ENCODE peak calls at places on chromosomes 1 and 21, in four cellular contexts. One of them, this sample, is unnamed.

GRCh38 chr1:208183977-208184901 is 59.9 kb downstream of the PLXNA2 start:
- DNase-seq in spleen: no peak
- DNase-seq in ascending aorta: peak; percentile 83
- DNase-seq in PC-3: peak; percentile 99
- DNase-seq in this sample: peak; percentile 99

GRCh38 chr1:194102607-194103006 is 916.2 kb upstream of the B3GALT2 start:
- DNase-seq in spleen: no peak
- DNase-seq in ascending aorta: no peak
- DNase-seq in PC-3: peak; percentile 14
- DNase-seq in this sample: no peak

GRCh38 chr1:208467401-208467800 is 223.2 kb upstream of the PLXNA2 start:
- DNase-seq in spleen: no peak
- DNase-seq in ascending aorta: no peak
- DNase-seq in PC-3: no peak
- DNase-seq in this sample: no peak

GRCh38 chr1:171965802-171966201 is 124.5 kb downstream of the DNM3 start:
- DNase-seq in spleen: no peak
- DNase-seq in ascending aorta: no peak
- DNase-seq in PC-3: no peak
- DNase-seq in this sample: peak; percentile 50

GRCh38 chr1:7555391-7556185 is 215.5 kb upstream of the VAMP3 start:
- DNase-seq in spleen: peak; percentile 43
- DNase-seq in ascending aorta: no peak
- DNase-seq in PC-3: no peak
- DNase-seq in this sample: peak; percentile 84

GRCh38 chr1:94795321-94795899 is 24.7 kb upstream of the SLC44A3 start:
- DNase-seq in spleen: no peak
- DNase-seq in ascending aorta: no peak
- DNase-seq in PC-3: no peak
- DNase-seq in this sample: no peak

GRCh38 chr1:29237906-29238600 is 1.7 kb downstream of the PTPRU start:
- DNase-seq in spleen: no peak
- DNase-seq in ascending aorta: peak; percentile 72
- DNase-seq in PC-3: peak; percentile 40
- DNase-seq in this sample: peak; percentile 16

GRCh38 chr1:170262540-170262939 is 116.8 kb downstream of the NTMT2 start:
- DNase-seq in spleen: no peak
- DNase-seq in ascending aorta: no peak
- DNase-seq in PC-3: no peak
- DNase-seq in this sample: no peak

GRCh38 chr1:207815913-207816312 is 64.1 kb downstream of the CD46 start:
- DNase-seq in spleen: no peak
- DNase-seq in ascending aorta: peak; percentile 50
- DNase-seq in PC-3: peak; percentile 85
- DNase-seq in this sample: peak; percentile 74

GRCh38 chr1:229885568-229886495 is 181.2 kb upstream of the GALNT2 start:
- DNase-seq in spleen: no peak
- DNase-seq in ascending aorta: peak; percentile 31
- DNase-seq in PC-3: no peak
- DNase-seq in this sample: no peak

GRCh38 chr1:121516279-121516967 is 331.6 kb downstream of the SRGAP2C start:
- DNase-seq in spleen: peak; percentile 75
- DNase-seq in ascending aorta: no peak
- DNase-seq in PC-3: no peak
- DNase-seq in this sample: no peak

GRCh38 chr1:63537940-63538339 is 14.6 kb downstream of the EFCAB7 start:
- DNase-seq in spleen: no peak
- DNase-seq in ascending aorta: no peak
- DNase-seq in PC-3: peak; percentile 38
- DNase-seq in this sample: peak; percentile 33

GRCh38 chr1:165395522-165396300 is 39.2 kb upstream of the LMX1A start:
- DNase-seq in spleen: no peak
- DNase-seq in ascending aorta: peak; percentile 33
- DNase-seq in PC-3: no peak
- DNase-seq in this sample: peak; percentile 57

GRCh38 chr21:34974162-34974981 is 74.7 kb downstream of the RUNX1 start:
- DNase-seq in spleen: no peak
- DNase-seq in ascending aorta: no peak
- DNase-seq in PC-3: no peak
- DNase-seq in this sample: no peak

GRCh38 chr1:85328713-85329376 is 52.4 kb upstream of the BCL10 start:
- DNase-seq in spleen: no peak
- DNase-seq in ascending aorta: peak; percentile 80
- DNase-seq in PC-3: peak; percentile 99
- DNase-seq in this sample: peak; percentile 98

GRCh38 chr1:30403732-30404131 is 319.7 kb downstream of the MATN1 start:
- DNase-seq in spleen: peak; percentile 15
- DNase-seq in ascending aorta: peak; percentile 5
- DNase-seq in PC-3: no peak
- DNase-seq in this sample: no peak

GRCh38 chr1:209389258-209389657 is 194.3 kb upstream of the CAMK1G start:
- DNase-seq in spleen: no peak
- DNase-seq in ascending aorta: no peak
- DNase-seq in PC-3: peak; percentile 99
- DNase-seq in this sample: peak; percentile 100

GRCh38 chr1:26265405-26265804 is 14.5 kb upstream of the SH3BGRL3 start:
- DNase-seq in spleen: no peak
- DNase-seq in ascending aorta: no peak
- DNase-seq in PC-3: no peak
- DNase-seq in this sample: no peak
- H3K36me3 ChIP-seq in spleen: no peaks in the 10 kb centered on the region
- H3K36me3 ChIP-seq in ascending aorta: peaks cover 15% of the 10 kb centered on the region
- H3K36me3 ChIP-seq in PC-3: peaks cover 74% of the 10 kb centered on the region
- H3K36me3 ChIP-seq in this sample: peaks cover 7% of the 10 kb centered on the region

GRCh38 chr1:203217668-203218067 is 11.8 kb downstream of the CHIT1 start:
- DNase-seq in spleen: no peak
- DNase-seq in ascending aorta: no peak
- DNase-seq in PC-3: no peak
- DNase-seq in this sample: no peak

GRCh38 chr1:203219171-203219570 is 10.3 kb downstream of the CHIT1 start:
- DNase-seq in spleen: no peak
- DNase-seq in ascending aorta: no peak
- DNase-seq in PC-3: no peak
- DNase-seq in this sample: no peak

GRCh38 chr1:203216274-203217138 is 13.0 kb downstream of the CHIT1 start:
- DNase-seq in spleen: no peak
- DNase-seq in ascending aorta: peak; percentile 74
- DNase-seq in PC-3: peak; percentile 88
- DNase-seq in this sample: peak; percentile 66

GRCh38 chr1:203215573-203215972 is 13.9 kb downstream of the CHIT1 start:
- DNase-seq in spleen: no peak
- DNase-seq in ascending aorta: no peak
- DNase-seq in PC-3: no peak
- DNase-seq in this sample: no peak

GRCh38 chr1:203217139-203217621 is 12.3 kb downstream of the CHIT1 start:
- DNase-seq in spleen: no peak
- DNase-seq in ascending aorta: no peak
- DNase-seq in PC-3: peak; percentile 30
- DNase-seq in this sample: peak; percentile 11
- TF ChIP-seq CTCF in spleen: no peak
- TF ChIP-seq CTCF in ascending aorta: no peak
- TF ChIP-seq CTCF in PC-3: peak; percentile 45
- TF ChIP-seq CTCF in this sample: peak; percentile 32

GRCh38 chr1:204376919-204377799 is 17.4 kb upstream of the PLEKHA6 start:
- DNase-seq in spleen: no peak
- DNase-seq in ascending aorta: no peak
- DNase-seq in PC-3: peak; percentile 95
- DNase-seq in this sample: no peak
- H3K27me3 ChIP-seq in spleen: no peaks in the 10 kb centered on the region
- H3K27me3 ChIP-seq in ascending aorta: no peaks in the 10 kb centered on the region
- H3K27me3 ChIP-seq in PC-3: no peaks in the 10 kb centered on the region
- H3K27me3 ChIP-seq in this sample: peaks cover 8% of the 10 kb centered on the region

DNA sequence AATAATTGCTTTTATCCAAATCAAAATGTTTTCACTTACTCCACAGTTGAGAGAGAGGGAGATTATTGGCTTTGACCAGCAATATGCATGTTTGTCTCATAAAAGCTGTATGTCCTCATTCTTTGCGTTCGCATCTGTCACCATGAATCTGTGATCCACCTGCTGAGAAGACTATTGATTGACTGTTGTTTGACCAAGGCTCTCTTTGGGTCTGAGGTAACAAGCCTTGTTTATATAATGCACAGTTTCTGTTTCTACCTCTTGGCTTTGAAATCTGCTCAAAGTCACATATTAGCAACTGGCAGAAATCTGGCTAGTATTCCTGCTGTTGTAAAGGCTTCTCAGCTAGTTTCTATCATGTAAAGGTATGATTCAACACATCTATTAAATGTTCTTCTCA is 157.0 kb downstream of the LYPLAL1 start:
- DNase-seq in spleen: no peak
- DNase-seq in ascending aorta: no peak
- DNase-seq in PC-3: peak; percentile 42
- DNase-seq in this sample: no peak
- H3K36me3 ChIP-seq in spleen: no peaks in the 10 kb centered on the region
- H3K36me3 ChIP-seq in ascending aorta: no peaks in the 10 kb centered on the region
- H3K36me3 ChIP-seq in PC-3: no peaks in the 10 kb centered on the region
- H3K36me3 ChIP-seq in this sample: no peaks in the 10 kb centered on the region

DNA sequence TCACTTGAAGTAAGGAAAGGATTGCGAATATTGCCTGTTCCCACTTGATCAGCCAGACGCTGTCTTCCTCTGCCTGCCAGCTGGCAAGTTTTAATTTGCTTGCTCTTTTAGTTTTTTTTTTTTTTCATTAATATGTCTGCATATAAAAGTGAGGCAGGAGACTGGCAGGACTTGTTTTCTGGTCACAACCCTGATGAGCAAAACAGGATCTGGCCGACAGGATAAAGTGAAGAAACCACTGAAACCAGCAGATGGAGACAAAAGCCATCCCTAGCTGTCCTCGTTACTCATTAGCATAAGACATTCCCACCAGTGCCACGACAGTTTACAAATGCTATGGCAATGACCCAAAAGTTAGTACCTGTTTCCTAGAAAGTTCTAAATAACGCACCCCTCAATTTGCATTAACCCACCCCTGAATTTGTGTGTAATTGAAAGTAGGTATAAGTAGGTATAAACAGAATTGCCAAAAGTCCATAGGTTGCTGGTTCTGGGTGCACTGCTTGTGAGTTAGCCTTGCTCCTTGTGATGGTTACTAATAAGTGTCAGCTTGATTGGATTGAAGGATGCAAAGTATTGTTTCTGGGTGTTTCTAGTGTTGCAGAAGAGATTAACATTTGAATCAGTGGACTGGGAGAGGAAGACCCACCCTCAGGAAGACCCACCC is 60.8 kb downstream of the ZNF684 start:
- DNase-seq in spleen: no peak
- DNase-seq in ascending aorta: no peak
- DNase-seq in PC-3: peak; percentile 64
- DNase-seq in this sample: peak; percentile 72
- TF ChIP-seq CTCF in spleen: peak; percentile 6
- TF ChIP-seq CTCF in ascending aorta: peak; percentile 27
- TF ChIP-seq CTCF in PC-3: peak; percentile 66
- TF ChIP-seq CTCF in this sample: peak; percentile 56

DNA sequence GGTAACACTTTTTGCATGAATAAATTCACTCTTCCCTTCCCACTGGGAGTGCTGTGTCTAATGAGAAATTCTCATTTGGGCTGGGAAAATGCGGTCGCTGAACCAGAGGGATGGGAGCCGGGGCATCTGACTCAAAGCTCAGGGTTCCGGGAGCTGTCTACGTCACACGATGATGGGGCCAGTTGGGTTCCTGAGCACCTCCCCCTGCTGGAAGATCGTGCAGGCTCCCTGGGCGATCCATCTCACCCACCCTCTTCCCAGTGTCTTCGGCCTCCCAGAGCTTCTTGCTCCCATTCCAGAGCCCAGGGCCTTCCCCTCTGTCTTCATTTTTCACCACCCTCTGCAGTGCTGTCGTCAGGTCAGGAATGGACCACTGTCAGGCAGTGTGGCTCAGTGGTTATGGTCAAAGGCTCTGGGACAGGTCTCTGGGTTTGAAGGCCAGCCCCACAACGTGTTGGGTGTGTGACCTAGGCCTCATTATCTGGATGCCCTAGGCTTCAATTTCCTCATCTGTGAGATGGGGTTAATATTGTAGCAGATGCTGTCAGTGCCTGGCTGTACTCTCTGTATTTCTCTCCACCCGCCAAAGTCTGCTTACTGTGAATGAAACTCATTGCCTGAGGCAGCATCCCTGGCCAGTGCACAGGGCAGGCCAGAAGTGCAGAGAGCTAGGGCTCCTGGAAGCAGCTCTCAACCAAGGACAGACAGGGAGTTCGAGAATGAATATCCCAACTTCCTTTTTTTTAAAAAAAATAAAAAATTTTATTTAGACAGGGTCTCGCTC is 31.8 kb downstream of the IGSF21 start:
- DNase-seq in spleen: peak; percentile 6
- DNase-seq in ascending aorta: no peak
- DNase-seq in PC-3: no peak
- DNase-seq in this sample: no peak
- H3K27me3 ChIP-seq in spleen: no peaks in the 10 kb centered on the region
- H3K27me3 ChIP-seq in ascending aorta: no peaks in the 10 kb centered on the region
- H3K27me3 ChIP-seq in PC-3: peaks cover 12% of the 10 kb centered on the region
- H3K27me3 ChIP-seq in this sample: no peaks in the 10 kb centered on the region